ENCODE peak calls at places on chromosomes 11 and 22, in six cellular contexts. One of them, this sample, is unnamed. For H3K4me1, the result is how much of the 10 kb centered on the place peaks cover.

GRCh38 chr22:49638788-49639187 is 188.9 kb downstream of the BRD1 start:
- DNase-seq in tibial nerve: no peak
- DNase-seq in spleen: no peak
- DNase-seq in effector memory CD4-positive, alpha-beta T cell: no peak
- DNase-seq in endothelial cell of umbilical vein: peak
- DNase-seq in OCI-LY7: no peak
- DNase-seq in this sample: no peak

GRCh38 chr11:44766112-44766971 is 39.6 kb downstream of the TSPAN18 start:
- DNase-seq in tibial nerve: no peak
- DNase-seq in spleen: no peak
- DNase-seq in effector memory CD4-positive, alpha-beta T cell: no peak
- DNase-seq in endothelial cell of umbilical vein: peak
- DNase-seq in OCI-LY7: no peak
- DNase-seq in this sample: no peak

GRCh38 chr22:31337178-31337577 is 9.0 kb downstream of the PATZ1 start:
- DNase-seq in tibial nerve: no peak
- DNase-seq in spleen: no peak
- DNase-seq in effector memory CD4-positive, alpha-beta T cell: no peak
- DNase-seq in endothelial cell of umbilical vein: no peak
- DNase-seq in OCI-LY7: no peak
- DNase-seq in this sample: no peak

GRCh38 chr11:63906585-63906984 is 10.4 kb downstream of the RCOR2 start:
- DNase-seq in tibial nerve: no peak
- DNase-seq in spleen: no peak
- DNase-seq in effector memory CD4-positive, alpha-beta T cell: peak
- DNase-seq in endothelial cell of umbilical vein: no peak
- DNase-seq in OCI-LY7: peak
- DNase-seq in this sample: no peak

GRCh38 chr11:82041764-82042163 is 691.9 kb downstream of the FAM181B start:
- DNase-seq in tibial nerve: no peak
- DNase-seq in spleen: no peak
- DNase-seq in effector memory CD4-positive, alpha-beta T cell: no peak
- DNase-seq in endothelial cell of umbilical vein: no peak
- DNase-seq in OCI-LY7: no peak
- DNase-seq in this sample: no peak

GRCh38 chr11:65606876-65607613 is 7.0 kb downstream of the MAP3K11 start:
- DNase-seq in tibial nerve: peak
- DNase-seq in spleen: peak
- DNase-seq in effector memory CD4-positive, alpha-beta T cell: no peak
- DNase-seq in endothelial cell of umbilical vein: peak
- DNase-seq in OCI-LY7: peak
- DNase-seq in this sample: peak

GRCh38 chr22:18075101-18075730 is 2.6 kb upstream of the PEX26 start:
- DNase-seq in tibial nerve: no peak
- DNase-seq in spleen: peak
- DNase-seq in effector memory CD4-positive, alpha-beta T cell: no peak
- DNase-seq in endothelial cell of umbilical vein: no peak
- DNase-seq in OCI-LY7: peak
- DNase-seq in this sample: no peak

GRCh38 chr11:31141804-31142203 is 227.7 kb downstream of the DCDC1 start:
- DNase-seq in tibial nerve: no peak
- DNase-seq in spleen: no peak
- DNase-seq in effector memory CD4-positive, alpha-beta T cell: no peak
- DNase-seq in endothelial cell of umbilical vein: no peak
- DNase-seq in OCI-LY7: no peak
- DNase-seq in this sample: no peak

GRCh38 chr11:119103793-119104192 is 2.1 kb upstream of the DPAGT1 start:
- DNase-seq in tibial nerve: no peak
- DNase-seq in spleen: peak
- DNase-seq in effector memory CD4-positive, alpha-beta T cell: no peak
- DNase-seq in endothelial cell of umbilical vein: no peak
- DNase-seq in OCI-LY7: no peak
- DNase-seq in this sample: no peak

GRCh38 chr11:12642040-12642439 is 32.2 kb upstream of the TEAD1 start:
- DNase-seq in tibial nerve: no peak
- DNase-seq in spleen: no peak
- DNase-seq in effector memory CD4-positive, alpha-beta T cell: no peak
- DNase-seq in endothelial cell of umbilical vein: peak
- DNase-seq in OCI-LY7: no peak
- DNase-seq in this sample: no peak

GRCh38 chr11:60455531-60456042 is at the start of gene MS4A1:
- DNase-seq in tibial nerve: no peak
- DNase-seq in spleen: no peak
- DNase-seq in effector memory CD4-positive, alpha-beta T cell: no peak
- DNase-seq in endothelial cell of umbilical vein: no peak
- DNase-seq in OCI-LY7: peak
- DNase-seq in this sample: no peak

GRCh38 chr22:33053323-33053722 is 4.9 kb downstream of the SYN3 start:
- DNase-seq in tibial nerve: no peak
- DNase-seq in spleen: no peak
- DNase-seq in effector memory CD4-positive, alpha-beta T cell: no peak
- DNase-seq in endothelial cell of umbilical vein: no peak
- DNase-seq in OCI-LY7: no peak
- DNase-seq in this sample: no peak

GRCh38 chr11:17561111-17561415 is 14.0 kb downstream of the OTOG start:
- DNase-seq in tibial nerve: no peak
- DNase-seq in spleen: no peak
- DNase-seq in effector memory CD4-positive, alpha-beta T cell: no peak
- DNase-seq in endothelial cell of umbilical vein: no peak
- DNase-seq in OCI-LY7: no peak
- DNase-seq in this sample: no peak

GRCh38 chr22:43848366-43849171 is 13.7 kb downstream of the SULT4A1 start:
- DNase-seq in tibial nerve: no peak
- DNase-seq in spleen: peak
- DNase-seq in effector memory CD4-positive, alpha-beta T cell: no peak
- DNase-seq in endothelial cell of umbilical vein: no peak
- DNase-seq in OCI-LY7: no peak
- DNase-seq in this sample: no peak

GRCh38 chr11:100929377-100929776 is 200.2 kb downstream of the PGR start:
- DNase-seq in tibial nerve: no peak
- DNase-seq in spleen: no peak
- DNase-seq in effector memory CD4-positive, alpha-beta T cell: no peak
- DNase-seq in endothelial cell of umbilical vein: no peak
- DNase-seq in OCI-LY7: no peak
- DNase-seq in this sample: no peak

GRCh38 chr22:46425011-46425410 is 89.5 kb downstream of the TRMU start:
- DNase-seq in tibial nerve: no peak
- DNase-seq in spleen: no peak
- DNase-seq in effector memory CD4-positive, alpha-beta T cell: no peak
- DNase-seq in endothelial cell of umbilical vein: no peak
- DNase-seq in OCI-LY7: no peak
- DNase-seq in this sample: no peak

GRCh38 chr22:47297261-47298016 is 535.0 kb downstream of the TBC1D22A start:
- DNase-seq in tibial nerve: no peak
- DNase-seq in spleen: no peak
- DNase-seq in effector memory CD4-positive, alpha-beta T cell: no peak
- DNase-seq in endothelial cell of umbilical vein: no peak
- DNase-seq in OCI-LY7: no peak
- DNase-seq in this sample: no peak

GRCh38 chr11:113554531-113554930 is 79.3 kb upstream of the DRD2 start:
- DNase-seq in tibial nerve: no peak
- DNase-seq in spleen: no peak
- DNase-seq in effector memory CD4-positive, alpha-beta T cell: no peak
- DNase-seq in endothelial cell of umbilical vein: no peak
- DNase-seq in OCI-LY7: peak
- DNase-seq in this sample: no peak

GRCh38 chr11:17352925-17353227 is 1.3 kb downstream of the NCR3LG1 start:
- DNase-seq in tibial nerve: peak
- DNase-seq in spleen: peak
- DNase-seq in effector memory CD4-positive, alpha-beta T cell: peak
- DNase-seq in endothelial cell of umbilical vein: no peak
- DNase-seq in OCI-LY7: peak
- DNase-seq in this sample: no peak

GRCh38 chr11:133291672-133292265 is 240.5 kb downstream of the OPCML start:
- DNase-seq in tibial nerve: no peak
- DNase-seq in spleen: no peak
- DNase-seq in effector memory CD4-positive, alpha-beta T cell: no peak
- DNase-seq in endothelial cell of umbilical vein: no peak
- DNase-seq in OCI-LY7: no peak
- DNase-seq in this sample: no peak

GRCh38 chr11:67468056-67468455 is 995 bp downstream of the TMEM134 start:
- DNase-seq in tibial nerve: no peak
- DNase-seq in spleen: no peak
- DNase-seq in effector memory CD4-positive, alpha-beta T cell: no peak
- DNase-seq in endothelial cell of umbilical vein: no peak
- DNase-seq in OCI-LY7: peak
- DNase-seq in this sample: no peak

GRCh38 chr11:67468835-67469811 is at the start of gene TMEM134:
- DNase-seq in tibial nerve: peak
- DNase-seq in spleen: peak
- DNase-seq in effector memory CD4-positive, alpha-beta T cell: peak
- DNase-seq in endothelial cell of umbilical vein: peak
- DNase-seq in OCI-LY7: peak
- DNase-seq in this sample: peak

GRCh38 chr11:67466367-67466766 is 2.7 kb downstream of the TMEM134 start:
- DNase-seq in tibial nerve: no peak
- DNase-seq in spleen: no peak
- DNase-seq in effector memory CD4-positive, alpha-beta T cell: no peak
- DNase-seq in endothelial cell of umbilical vein: no peak
- DNase-seq in OCI-LY7: no peak
- DNase-seq in this sample: no peak

GRCh38 chr11:67468509-67468834 is 579 bp downstream of the TMEM134 start:
- DNase-seq in tibial nerve: no peak
- DNase-seq in spleen: no peak
- DNase-seq in effector memory CD4-positive, alpha-beta T cell: no peak
- DNase-seq in endothelial cell of umbilical vein: no peak
- DNase-seq in OCI-LY7: peak
- DNase-seq in this sample: no peak

DNA sequence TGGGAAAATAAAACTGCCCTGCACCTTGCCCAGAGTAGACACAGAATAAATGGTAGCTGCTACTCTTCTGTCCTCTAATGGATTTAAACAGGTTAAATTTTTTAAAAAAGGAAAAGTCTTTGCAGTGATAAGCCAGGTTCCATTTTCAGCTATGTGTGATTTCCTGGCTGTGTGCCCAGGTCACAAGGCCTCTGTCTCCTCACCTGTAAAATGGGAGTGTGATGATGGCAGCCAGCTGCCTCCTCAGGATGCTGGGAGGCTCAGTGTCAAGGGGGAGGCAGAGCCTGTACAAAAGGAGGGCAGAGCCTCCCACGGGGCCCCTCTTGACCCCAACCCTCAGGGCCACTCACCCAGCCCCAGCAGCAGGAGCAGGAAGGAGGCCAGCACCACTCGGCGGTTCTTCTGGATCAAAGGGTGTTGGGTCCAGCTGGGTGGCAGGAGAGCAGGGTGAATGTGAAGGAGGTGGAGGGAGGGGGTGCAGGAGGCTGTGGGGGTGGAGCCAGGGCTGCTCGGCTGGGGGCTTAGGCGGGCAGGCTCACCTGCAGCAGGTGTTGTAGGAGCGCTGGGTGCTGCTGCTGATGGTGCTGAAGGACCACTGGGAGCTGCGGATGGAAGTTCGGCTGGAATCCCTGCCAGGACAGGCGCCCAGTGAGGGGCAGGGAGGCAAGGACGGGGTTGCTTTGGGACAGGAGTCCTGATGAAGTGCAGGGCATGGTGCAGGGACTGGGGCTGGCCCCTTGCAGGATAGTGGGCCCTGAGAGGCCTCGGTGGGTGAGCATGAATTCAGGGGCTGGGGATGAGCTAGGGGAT is 1.9 kb downstream of the TMEM134 start:
- DNase-seq in tibial nerve: no peak
- DNase-seq in spleen: no peak
- DNase-seq in effector memory CD4-positive, alpha-beta T cell: no peak
- DNase-seq in endothelial cell of umbilical vein: no peak
- DNase-seq in OCI-LY7: peak
- DNase-seq in this sample: no peak
- H3K4me3 ChIP-seq in tibial nerve: no peak
- H3K4me3 ChIP-seq in spleen: no peak
- H3K4me3 ChIP-seq in effector memory CD4-positive, alpha-beta T cell: no peak
- H3K4me3 ChIP-seq in endothelial cell of umbilical vein: no peak
- H3K4me3 ChIP-seq in OCI-LY7: peak
- H3K4me3 ChIP-seq in this sample: peak

DNA sequence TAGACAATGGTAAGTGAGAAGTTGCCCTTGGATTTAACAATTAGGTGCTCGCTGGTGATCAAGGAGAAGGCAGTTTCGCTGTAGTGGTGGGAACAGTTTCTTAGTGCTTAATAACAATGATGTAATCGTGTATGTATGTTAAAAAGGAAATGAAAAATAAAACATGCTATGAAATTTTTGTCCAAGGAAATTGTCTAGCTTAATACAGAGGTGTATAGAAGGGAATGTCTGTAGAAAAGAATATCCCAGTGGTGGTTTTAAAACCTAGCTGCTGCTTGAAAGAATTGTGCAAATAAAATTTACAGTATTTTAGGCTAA is 53.1 kb downstream of the SWAP70 start:
- DNase-seq in tibial nerve: no peak
- DNase-seq in spleen: no peak
- DNase-seq in effector memory CD4-positive, alpha-beta T cell: no peak
- DNase-seq in endothelial cell of umbilical vein: no peak
- DNase-seq in OCI-LY7: no peak
- DNase-seq in this sample: no peak
- H3K4me1 ChIP-seq in tibial nerve: under half
- H3K4me1 ChIP-seq in spleen: half or more
- H3K4me1 ChIP-seq in effector memory CD4-positive, alpha-beta T cell: under half
- H3K4me1 ChIP-seq in endothelial cell of umbilical vein: half or more
- H3K4me1 ChIP-seq in OCI-LY7: under half
- H3K4me1 ChIP-seq in this sample: under half

GRCh38 chr11:1906146-1906545 is 13.4 kb upstream of the TNNT3 start:
- DNase-seq in tibial nerve: no peak
- DNase-seq in spleen: no peak
- DNase-seq in effector memory CD4-positive, alpha-beta T cell: no peak
- DNase-seq in endothelial cell of umbilical vein: peak
- DNase-seq in OCI-LY7: no peak
- DNase-seq in this sample: no peak
- H3K4me3 ChIP-seq in tibial nerve: no peak
- H3K4me3 ChIP-seq in spleen: no peak
- H3K4me3 ChIP-seq in effector memory CD4-positive, alpha-beta T cell: no peak
- H3K4me3 ChIP-seq in endothelial cell of umbilical vein: no peak
- H3K4me3 ChIP-seq in OCI-LY7: no peak
- H3K4me3 ChIP-seq in this sample: no peak

DNA sequence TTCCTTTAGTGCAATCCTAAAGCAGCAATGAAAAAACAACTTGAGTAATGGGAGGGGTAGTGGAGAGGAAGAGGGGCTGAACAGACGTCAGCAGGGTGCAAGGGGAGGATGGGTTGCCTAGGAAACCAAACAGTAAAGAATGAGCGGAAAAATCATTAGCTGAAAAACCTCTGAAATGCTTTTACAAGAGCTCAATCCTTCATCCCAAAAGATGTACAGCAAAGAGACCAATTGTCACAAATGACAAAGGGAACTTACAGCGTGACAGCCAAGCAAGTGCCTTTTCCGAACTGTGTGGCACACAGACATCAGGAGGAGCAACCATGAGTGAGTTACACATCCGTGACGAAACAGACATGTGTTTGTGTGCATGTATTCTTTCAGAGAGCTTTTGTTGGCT is 104.6 kb downstream of the SIK3 start:
- DNase-seq in tibial nerve: no peak
- DNase-seq in spleen: no peak
- DNase-seq in effector memory CD4-positive, alpha-beta T cell: no peak
- DNase-seq in endothelial cell of umbilical vein: peak
- DNase-seq in OCI-LY7: peak
- DNase-seq in this sample: no peak
- H3K4me1 ChIP-seq in tibial nerve: under half
- H3K4me1 ChIP-seq in spleen: half or more
- H3K4me1 ChIP-seq in effector memory CD4-positive, alpha-beta T cell: under half
- H3K4me1 ChIP-seq in endothelial cell of umbilical vein: under half
- H3K4me1 ChIP-seq in OCI-LY7: under half
- H3K4me1 ChIP-seq in this sample: under half

GRCh38 chr22:24159650-24160049 is 21.6 kb upstream of the SUSD2 start:
- DNase-seq in tibial nerve: no peak
- DNase-seq in spleen: no peak
- DNase-seq in effector memory CD4-positive, alpha-beta T cell: no peak
- DNase-seq in endothelial cell of umbilical vein: no peak
- DNase-seq in OCI-LY7: no peak
- DNase-seq in this sample: no peak
- H3K4me3 ChIP-seq in tibial nerve: no peak
- H3K4me3 ChIP-seq in spleen: no peak
- H3K4me3 ChIP-seq in effector memory CD4-positive, alpha-beta T cell: no peak
- H3K4me3 ChIP-seq in endothelial cell of umbilical vein: no peak
- H3K4me3 ChIP-seq in OCI-LY7: no peak
- H3K4me3 ChIP-seq in this sample: no peak

GRCh38 chr11:117185739-117186430 is 7.3 kb downstream of the SIDT2 start:
- DNase-seq in tibial nerve: no peak
- DNase-seq in spleen: peak
- DNase-seq in effector memory CD4-positive, alpha-beta T cell: no peak
- DNase-seq in endothelial cell of umbilical vein: no peak
- DNase-seq in OCI-LY7: peak
- DNase-seq in this sample: no peak
- H3K4me1 ChIP-seq in tibial nerve: under half
- H3K4me1 ChIP-seq in spleen: half or more
- H3K4me1 ChIP-seq in effector memory CD4-positive, alpha-beta T cell: under half
- H3K4me1 ChIP-seq in endothelial cell of umbilical vein: under half
- H3K4me1 ChIP-seq in OCI-LY7: under half
- H3K4me1 ChIP-seq in this sample: under half

This sample was measured in esophagus squamous epithelium.